ENCODE peak calls at places on chromosome 15, in five cellular contexts. T is sigmoid colon, M is heart left ventricle, S is IMR-90, W is suprapubic skin. F is an unnamed sample.

GRCh38 chr15:35078221-35078915 is 6.7 kb downstream of the NANOGP8 start:
- DNase-seq in W (no peak), S (peak; percentile 72), M (no peak), T (no peak), F (peak; percentile 62)

GRCh38 chr15:67382723-67383122 is 128.1 kb downstream of the IQCH start:
- DNase-seq in W (no peak), S (no peak), T (no peak), M (no peak), F (no peak)

GRCh38 chr15:75731248-75732100 is 18.8 kb upstream of the CSPG4 start:
- DNase-seq in S (peak; percentile 51), W (peak; percentile 70), T (peak; percentile 91), M (peak; percentile 69), F (no peak)

GRCh38 chr15:29570121-29570930 is 251.9 kb downstream of the TJP1 start:
- DNase-seq in M (no peak), T (no peak), W (no peak), S (no peak), F (no peak)

GRCh38 chr15:25501828-25502446 is 63.1 kb upstream of the UBE3A start:
- DNase-seq in S (peak; percentile 41), W (no peak), M (no peak), T (no peak), F (no peak)

GRCh38 chr15:99486371-99487336 is 79.1 kb upstream of the MEF2A start:
- DNase-seq in S (peak; percentile 60), W (peak; percentile 89), M (peak; percentile 84), T (peak; percentile 88), F (no peak)

GRCh38 chr15:48385431-48385830 is 54.2 kb downstream of the DUT start:
- DNase-seq in T (no peak), W (peak; percentile 67), S (peak; percentile 96), M (no peak), F (peak; percentile 56)

GRCh38 chr15:68186671-68187397 is 18.3 kb downstream of the CALML4 start:
- DNase-seq in M (no peak), S (peak; percentile 87), W (no peak), T (no peak), F (no peak)

GRCh38 chr15:100211855-100212850 is 129.6 kb downstream of the ADAMTS17 start:
- DNase-seq in M (no peak), W (peak; percentile 20), T (no peak), S (no peak), F (no peak)

GRCh38 chr15:39462691-39463090 is 118.2 kb upstream of the THBS1 start:
- DNase-seq in T (no peak), M (no peak), W (no peak), S (peak; percentile 79), F (no peak)

GRCh38 chr15:70056091-70056680 is 41.5 kb downstream of the TLE3 start:
- DNase-seq in T (peak; percentile 51), S (no peak), W (peak; percentile 57), M (no peak), F (no peak)

GRCh38 chr15:42796955-42797779 is 60.2 kb upstream of the CDAN1 start:
- DNase-seq in W (no peak), M (no peak), S (peak; percentile 1), T (no peak), F (no peak)

GRCh38 chr15:31273258-31273941 is 53.2 kb upstream of the KLF13 start:
- DNase-seq in W (peak; percentile 54), S (no peak), T (peak; percentile 45), M (peak; percentile 16), F (no peak)

DNA sequence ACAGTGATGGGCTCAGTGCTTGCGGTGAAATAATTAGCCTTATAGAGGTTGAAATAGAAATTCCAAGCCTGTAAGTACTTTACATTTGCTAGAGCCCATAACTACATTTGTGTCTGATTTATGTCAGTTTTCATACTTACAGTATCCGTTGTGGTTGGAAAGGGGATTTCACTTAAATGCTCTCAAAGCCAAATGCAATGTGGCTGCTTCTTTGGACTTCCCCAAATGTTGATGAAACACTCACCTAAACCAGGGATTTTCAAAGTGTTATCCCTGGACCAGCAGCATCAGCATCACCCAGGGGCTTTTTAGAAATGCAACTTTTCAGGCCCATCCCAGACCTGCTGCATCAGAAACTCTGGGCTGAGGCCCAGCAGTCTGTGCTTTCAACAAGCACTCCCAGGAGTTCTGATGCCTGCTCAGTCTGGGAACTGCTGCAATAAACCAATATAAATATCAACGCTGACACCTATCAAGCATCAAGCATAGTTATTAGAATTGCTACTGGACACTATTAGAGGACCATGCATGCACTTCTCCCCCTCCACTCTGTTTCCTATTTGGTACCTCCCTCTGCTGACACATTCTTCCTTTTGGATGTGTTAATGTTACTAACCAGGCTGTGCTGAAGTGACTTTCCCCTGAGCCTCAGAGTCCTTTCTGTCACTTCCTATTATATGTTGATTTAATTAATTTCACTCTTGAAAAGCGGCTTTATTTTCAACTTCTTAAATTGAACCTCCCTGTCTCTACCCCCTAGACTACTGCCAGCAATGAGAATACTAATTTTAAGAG is 378.9 kb downstream of the MCTP2 start:
- DNase-seq in W (no peak), S (no peak), M (no peak), T (no peak), F (no peak)
- TF ChIP-seq POLR2A in W (no peak), S (no peak), M (no peak), T (no peak), F (no peak)

GRCh38 chr15:51371271-51371670 is 29.8 kb downstream of the GLDN start:
- DNase-seq in T (no peak), M (no peak), S (no peak), W (no peak), F (no peak)
- TF ChIP-seq POLR2A in T (no peak), M (no peak), S (no peak), W (no peak), F (no peak)

GRCh38 chr15:101251830-101252820 is at the start of gene CHSY1:
- DNase-seq in T (peak; percentile 97), M (peak; percentile 95), S (peak; percentile 93), W (peak; percentile 95), F (peak; percentile 71)
- TF ChIP-seq POLR2A in T (peak; percentile 61), M (peak; percentile 88), S (peak; percentile 98), W (peak; percentile 79), F (peak; percentile 92)

DNA sequence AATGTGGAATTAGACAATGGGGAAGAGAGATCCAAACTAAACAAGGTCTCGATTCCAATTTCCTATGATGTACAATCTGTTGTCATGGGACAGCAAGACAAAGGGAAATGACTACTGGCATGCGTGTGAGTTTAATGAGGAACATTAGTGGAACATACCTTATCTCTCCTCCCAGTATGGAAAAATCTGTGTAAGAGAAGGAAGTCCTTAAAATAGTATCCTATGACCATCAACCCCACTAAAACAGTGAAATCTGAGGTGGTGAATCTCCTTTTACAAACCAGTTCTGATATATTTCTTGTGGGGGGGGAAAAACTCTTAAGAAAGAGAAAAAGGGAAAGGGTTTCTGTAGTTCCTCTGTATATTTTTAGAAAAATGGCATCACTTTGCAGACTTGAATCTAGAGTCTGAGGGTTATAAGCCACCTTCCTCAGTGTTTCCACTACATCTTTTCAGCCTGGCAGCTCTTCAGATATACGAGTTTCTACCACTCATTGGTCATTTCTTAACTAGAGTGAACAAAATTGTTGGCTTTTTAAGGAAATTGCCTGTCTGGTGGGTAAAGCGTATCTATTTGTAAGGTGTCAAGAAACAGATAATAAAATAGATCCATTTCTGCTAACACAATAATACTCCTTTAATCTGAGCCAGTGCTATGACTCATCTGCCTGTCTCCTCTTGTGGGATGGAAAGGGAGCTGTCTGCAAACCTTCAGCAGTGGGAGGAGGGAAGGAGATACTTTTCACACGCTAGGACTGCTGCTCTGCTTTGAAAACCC is 3.0 kb upstream of the TNFAIP8L3 start:
- DNase-seq in T (no peak), W (no peak), S (peak; percentile 63), M (no peak), F (peak; percentile 47)
- TF ChIP-seq POLR2A in T (no peak), W (no peak), S (no peak), M (no peak), F (no peak)

DNA sequence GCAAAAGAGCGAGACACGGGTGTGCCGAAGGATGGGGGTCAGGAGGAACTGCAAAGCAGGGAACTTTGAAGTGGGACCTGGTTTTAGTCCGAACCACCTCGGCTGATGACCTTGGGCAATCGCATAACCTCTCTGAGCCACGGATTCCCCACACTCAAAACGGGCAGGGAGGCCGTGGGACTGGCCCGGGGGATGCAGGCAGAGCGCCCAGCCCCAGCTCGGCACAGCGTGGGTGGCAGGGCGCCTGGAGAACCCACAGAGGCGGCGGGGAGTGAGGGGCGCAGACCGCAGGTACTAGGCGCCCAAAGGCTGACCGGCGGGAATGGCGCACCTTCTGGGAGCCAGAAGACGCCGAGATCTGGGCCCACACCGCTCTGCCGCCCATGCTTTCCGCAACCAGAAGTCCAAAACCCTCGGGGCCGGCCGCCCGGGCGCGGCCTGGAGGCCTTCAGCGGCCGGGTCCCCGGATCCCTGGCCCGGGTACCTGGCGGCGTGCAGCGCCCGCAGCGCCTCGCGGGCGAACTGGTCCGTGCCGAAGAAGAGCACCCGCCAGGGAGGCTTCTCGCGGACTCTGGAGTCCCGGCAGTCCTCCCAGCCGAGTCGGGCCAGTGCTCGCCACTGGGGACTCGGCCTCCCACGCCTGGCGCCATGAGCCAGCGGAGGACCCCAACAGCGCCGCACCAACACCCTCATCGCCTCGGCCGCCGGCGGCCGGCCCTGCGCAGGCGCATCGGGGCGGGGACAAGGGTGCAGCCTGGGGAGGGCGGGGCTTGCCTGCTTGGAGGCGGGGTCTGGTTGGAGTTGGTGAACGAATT is at the start of gene MTFMT:
- DNase-seq in S (peak; percentile 68), W (peak; percentile 93), M (peak; percentile 93), T (peak; percentile 95), F (peak; percentile 81)
- TF ChIP-seq POLR2A in S (peak; percentile 44), W (peak; percentile 66), M (peak; percentile 93), T (peak; percentile 94), F (peak; percentile 98)

GRCh38 chr15:92617197-92618037 is 38.2 kb downstream of the FAM174B start:
- DNase-seq in W (peak; percentile 40), M (peak; percentile 56), T (peak; percentile 94), S (peak; percentile 57), F (no peak)
- TF ChIP-seq POLR2A in W (no peak), M (no peak), T (no peak), S (no peak), F (no peak)

DNA sequence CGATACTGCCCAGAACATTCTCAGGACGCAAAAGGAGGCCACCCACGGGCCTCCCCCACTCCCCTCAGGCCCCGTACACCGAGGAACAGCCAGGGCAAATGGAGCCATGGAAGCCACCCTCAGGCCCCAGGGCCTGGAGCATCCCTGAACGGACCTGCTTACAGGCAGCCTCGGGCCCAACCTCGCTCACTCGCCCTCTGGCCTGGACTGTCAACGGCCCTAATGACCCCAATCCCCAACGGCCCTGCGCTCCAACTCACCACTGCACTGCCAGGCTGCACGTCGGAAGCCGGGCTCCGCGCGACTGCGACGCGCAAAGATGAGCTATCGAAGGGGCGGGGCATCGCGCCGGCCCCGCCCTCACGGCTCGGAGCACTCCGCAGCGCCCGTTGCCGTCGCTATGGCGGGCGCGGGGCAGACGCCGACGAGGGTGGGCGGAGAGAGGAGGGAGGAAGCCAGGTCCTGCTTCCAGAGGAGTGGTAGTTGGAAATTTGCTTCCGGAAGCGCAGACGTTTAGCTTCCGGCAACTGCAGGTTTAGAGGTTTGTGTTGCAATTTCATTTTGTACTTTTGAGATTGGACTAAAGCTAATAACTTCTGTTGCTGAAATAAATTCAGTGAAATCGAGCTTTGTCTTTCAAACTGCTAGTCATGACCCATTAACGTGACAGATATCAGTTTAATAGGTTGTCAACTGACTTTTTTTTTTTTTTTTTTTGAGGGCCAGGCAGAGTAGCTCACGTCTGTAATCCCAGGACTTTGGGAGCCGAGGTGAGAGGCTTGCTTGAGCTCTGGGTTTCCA is at the start of gene SKIC8:
- DNase-seq in T (peak; percentile 95), W (peak; percentile 95), S (peak; percentile 89), M (peak; percentile 92), F (peak; percentile 67)
- TF ChIP-seq POLR2A in T (peak; percentile 72), W (peak; percentile 86), S (peak; percentile 90), M (peak; percentile 71), F (peak; percentile 97)